ENCODE peak calls at places on chromosomes 1 and 21, in ten cellular contexts. One of them, this sample, is unnamed. For H3K4me1, the result is how much of the 10 kb centered on the place peaks cover.

GRCh38 chr1:205054013-205054412 is 11.0 kb downstream of the CNTN2 start:
- DNase-seq in PC-9: no peak
- DNase-seq in thoracic aorta: no peak
- DNase-seq in tibial nerve: no peak
- DNase-seq in GM12878: no peak
- DNase-seq in RWPE2: no peak
- DNase-seq in right cardiac atrium: no peak
- DNase-seq in HCT116: no peak
- DNase-seq in effector memory CD4-positive, alpha-beta T cell: no peak
- DNase-seq in CD4-positive, alpha-beta memory T cell: no peak
- DNase-seq in this sample: no peak

GRCh38 chr1:50129201-50129600 is 20.5 kb downstream of the ELAVL4 start:
- DNase-seq in GM12878: no peak
- DNase-seq in thoracic aorta: no peak
- DNase-seq in right cardiac atrium: no peak
- DNase-seq in CD4-positive, alpha-beta memory T cell: no peak
- DNase-seq in RWPE2: no peak
- DNase-seq in HCT116: no peak
- DNase-seq in PC-9: no peak
- DNase-seq in effector memory CD4-positive, alpha-beta T cell: no peak
- DNase-seq in tibial nerve: no peak
- DNase-seq in this sample: no peak

GRCh38 chr1:177255411-177255810 is 84.7 kb downstream of the BRINP2 start:
- DNase-seq in CD4-positive, alpha-beta memory T cell: no peak
- DNase-seq in effector memory CD4-positive, alpha-beta T cell: no peak
- DNase-seq in PC-9: no peak
- DNase-seq in GM12878: no peak
- DNase-seq in tibial nerve: no peak
- DNase-seq in right cardiac atrium: no peak
- DNase-seq in thoracic aorta: no peak
- DNase-seq in HCT116: no peak
- DNase-seq in RWPE2: no peak
- DNase-seq in this sample: peak

GRCh38 chr1:227323164-227323955 is 5.1 kb upstream of the CDC42BPA start:
- DNase-seq in thoracic aorta: no peak
- DNase-seq in GM12878: no peak
- DNase-seq in CD4-positive, alpha-beta memory T cell: no peak
- DNase-seq in right cardiac atrium: no peak
- DNase-seq in tibial nerve: no peak
- DNase-seq in effector memory CD4-positive, alpha-beta T cell: no peak
- DNase-seq in HCT116: no peak
- DNase-seq in PC-9: peak
- DNase-seq in RWPE2: no peak
- DNase-seq in this sample: no peak

GRCh38 chr1:227896710-227897655 is 50.7 kb downstream of the WNT9A start:
- DNase-seq in tibial nerve: peak
- DNase-seq in CD4-positive, alpha-beta memory T cell: no peak
- DNase-seq in HCT116: no peak
- DNase-seq in RWPE2: peak
- DNase-seq in effector memory CD4-positive, alpha-beta T cell: no peak
- DNase-seq in thoracic aorta: no peak
- DNase-seq in PC-9: no peak
- DNase-seq in right cardiac atrium: peak
- DNase-seq in GM12878: no peak
- DNase-seq in this sample: no peak

GRCh38 chr1:229047161-229047840 is 223.6 kb upstream of the RAB4A start:
- DNase-seq in thoracic aorta: no peak
- DNase-seq in PC-9: no peak
- DNase-seq in GM12878: no peak
- DNase-seq in right cardiac atrium: no peak
- DNase-seq in RWPE2: no peak
- DNase-seq in CD4-positive, alpha-beta memory T cell: no peak
- DNase-seq in tibial nerve: no peak
- DNase-seq in effector memory CD4-positive, alpha-beta T cell: no peak
- DNase-seq in HCT116: no peak
- DNase-seq in this sample: no peak

GRCh38 chr21:36859744-36860501 is 106.5 kb downstream of the HLCS start:
- DNase-seq in effector memory CD4-positive, alpha-beta T cell: no peak
- DNase-seq in thoracic aorta: no peak
- DNase-seq in HCT116: no peak
- DNase-seq in RWPE2: peak
- DNase-seq in GM12878: no peak
- DNase-seq in CD4-positive, alpha-beta memory T cell: peak
- DNase-seq in right cardiac atrium: peak
- DNase-seq in tibial nerve: peak
- DNase-seq in PC-9: peak
- DNase-seq in this sample: peak

GRCh38 chr1:84272401-84272800 is 29.1 kb upstream of the SAMD13 start:
- DNase-seq in CD4-positive, alpha-beta memory T cell: no peak
- DNase-seq in effector memory CD4-positive, alpha-beta T cell: no peak
- DNase-seq in PC-9: peak
- DNase-seq in right cardiac atrium: no peak
- DNase-seq in tibial nerve: no peak
- DNase-seq in HCT116: no peak
- DNase-seq in GM12878: no peak
- DNase-seq in RWPE2: no peak
- DNase-seq in thoracic aorta: no peak
- DNase-seq in this sample: no peak

GRCh38 chr1:22625262-22625925 is 11.0 kb upstream of the C1QA start:
- DNase-seq in HCT116: no peak
- DNase-seq in thoracic aorta: no peak
- DNase-seq in CD4-positive, alpha-beta memory T cell: no peak
- DNase-seq in effector memory CD4-positive, alpha-beta T cell: no peak
- DNase-seq in PC-9: no peak
- DNase-seq in RWPE2: no peak
- DNase-seq in right cardiac atrium: no peak
- DNase-seq in GM12878: no peak
- DNase-seq in tibial nerve: no peak
- DNase-seq in this sample: peak

GRCh38 chr1:6354659-6355317 is 38.8 kb downstream of the ACOT7 start:
- DNase-seq in CD4-positive, alpha-beta memory T cell: no peak
- DNase-seq in effector memory CD4-positive, alpha-beta T cell: no peak
- DNase-seq in RWPE2: no peak
- DNase-seq in PC-9: no peak
- DNase-seq in tibial nerve: no peak
- DNase-seq in GM12878: no peak
- DNase-seq in HCT116: no peak
- DNase-seq in thoracic aorta: no peak
- DNase-seq in right cardiac atrium: peak
- DNase-seq in this sample: no peak

GRCh38 chr1:6353605-6353947 is 40.0 kb downstream of the ACOT7 start:
- DNase-seq in RWPE2: no peak
- DNase-seq in effector memory CD4-positive, alpha-beta T cell: no peak
- DNase-seq in CD4-positive, alpha-beta memory T cell: no peak
- DNase-seq in right cardiac atrium: no peak
- DNase-seq in GM12878: no peak
- DNase-seq in thoracic aorta: no peak
- DNase-seq in HCT116: no peak
- DNase-seq in tibial nerve: no peak
- DNase-seq in PC-9: no peak
- DNase-seq in this sample: no peak

GRCh38 chr1:6352138-6352563 is 41.4 kb downstream of the ACOT7 start:
- DNase-seq in tibial nerve: no peak
- DNase-seq in thoracic aorta: no peak
- DNase-seq in CD4-positive, alpha-beta memory T cell: no peak
- DNase-seq in GM12878: no peak
- DNase-seq in PC-9: peak
- DNase-seq in RWPE2: peak
- DNase-seq in right cardiac atrium: peak
- DNase-seq in effector memory CD4-positive, alpha-beta T cell: no peak
- DNase-seq in HCT116: no peak
- DNase-seq in this sample: peak

GRCh38 chr1:6355621-6356020 is 37.9 kb downstream of the ACOT7 start:
- DNase-seq in tibial nerve: no peak
- DNase-seq in RWPE2: no peak
- DNase-seq in GM12878: no peak
- DNase-seq in right cardiac atrium: peak
- DNase-seq in CD4-positive, alpha-beta memory T cell: no peak
- DNase-seq in HCT116: no peak
- DNase-seq in thoracic aorta: no peak
- DNase-seq in effector memory CD4-positive, alpha-beta T cell: no peak
- DNase-seq in PC-9: no peak
- DNase-seq in this sample: no peak

DNA sequence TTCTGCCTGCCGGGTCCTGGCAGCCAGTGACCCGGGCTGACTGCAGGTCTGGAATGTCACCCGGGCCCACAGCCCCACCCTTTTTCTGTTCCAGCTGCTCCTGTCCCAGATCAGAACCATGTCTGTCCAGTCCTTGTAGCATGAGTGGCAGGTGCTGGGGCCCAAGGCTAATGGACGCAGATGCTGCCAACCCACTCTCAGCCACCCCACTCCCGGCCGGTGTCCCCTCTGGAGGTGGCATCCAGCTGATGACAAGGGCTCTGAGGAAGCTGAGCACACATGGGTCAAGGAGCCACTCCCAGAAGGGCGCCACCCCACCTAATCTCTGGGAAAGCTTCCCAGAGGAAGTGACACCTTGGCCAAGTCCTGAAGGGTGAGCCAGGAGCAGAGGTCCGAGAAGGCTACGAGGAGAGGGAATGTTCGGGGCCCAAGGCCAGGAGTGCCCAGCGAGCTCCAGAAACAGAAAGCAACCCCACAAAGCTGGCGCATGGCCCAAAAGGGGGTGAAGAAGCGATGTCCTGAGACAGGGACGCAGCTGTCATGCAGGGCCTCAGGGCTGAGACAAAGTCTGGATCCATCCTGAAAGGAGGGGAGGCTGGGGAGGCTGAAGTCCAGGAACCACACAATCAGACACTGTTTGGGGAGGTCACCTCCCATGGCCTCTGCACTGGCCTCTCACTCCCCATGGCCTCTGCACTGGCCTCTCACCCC is 39.5 kb downstream of the ACOT7 start:
- DNase-seq in CD4-positive, alpha-beta memory T cell: no peak
- DNase-seq in RWPE2: peak
- DNase-seq in GM12878: no peak
- DNase-seq in tibial nerve: no peak
- DNase-seq in right cardiac atrium: peak
- DNase-seq in effector memory CD4-positive, alpha-beta T cell: no peak
- DNase-seq in thoracic aorta: no peak
- DNase-seq in HCT116: no peak
- DNase-seq in PC-9: peak
- DNase-seq in this sample: no peak
- H3K4me1 ChIP-seq in CD4-positive, alpha-beta memory T cell: under half
- H3K4me1 ChIP-seq in RWPE2: half or more
- H3K4me1 ChIP-seq in GM12878: under half
- H3K4me1 ChIP-seq in tibial nerve: under half
- H3K4me1 ChIP-seq in right cardiac atrium: under half
- H3K4me1 ChIP-seq in effector memory CD4-positive, alpha-beta T cell: under half
- H3K4me1 ChIP-seq in thoracic aorta: half or more
- H3K4me1 ChIP-seq in HCT116: half or more
- H3K4me1 ChIP-seq in PC-9: under half
- H3K4me1 ChIP-seq in this sample: half or more

GRCh38 chr1:33180226-33181037 is 1.4 kb downstream of the TRIM62 start:
- DNase-seq in thoracic aorta: peak
- DNase-seq in RWPE2: peak
- DNase-seq in tibial nerve: peak
- DNase-seq in right cardiac atrium: peak
- DNase-seq in PC-9: peak
- DNase-seq in GM12878: peak
- DNase-seq in CD4-positive, alpha-beta memory T cell: peak
- DNase-seq in HCT116: peak
- DNase-seq in effector memory CD4-positive, alpha-beta T cell: peak
- DNase-seq in this sample: peak
- H3K4me3 ChIP-seq in thoracic aorta: peak
- H3K4me3 ChIP-seq in RWPE2: peak
- H3K4me3 ChIP-seq in tibial nerve: peak
- H3K4me3 ChIP-seq in right cardiac atrium: peak
- H3K4me3 ChIP-seq in PC-9: peak
- H3K4me3 ChIP-seq in GM12878: peak
- H3K4me3 ChIP-seq in CD4-positive, alpha-beta memory T cell: peak
- H3K4me3 ChIP-seq in HCT116: peak
- H3K4me3 ChIP-seq in effector memory CD4-positive, alpha-beta T cell: peak
- H3K4me3 ChIP-seq in this sample: peak

GRCh38 chr1:151993084-151993733 is 450 bp downstream of the S100A10 start:
- DNase-seq in RWPE2: no peak
- DNase-seq in effector memory CD4-positive, alpha-beta T cell: peak
- DNase-seq in CD4-positive, alpha-beta memory T cell: peak
- DNase-seq in HCT116: no peak
- DNase-seq in right cardiac atrium: peak
- DNase-seq in PC-9: no peak
- DNase-seq in GM12878: no peak
- DNase-seq in tibial nerve: no peak
- DNase-seq in thoracic aorta: no peak
- DNase-seq in this sample: no peak
- H3K4me1 ChIP-seq in RWPE2: under half
- H3K4me1 ChIP-seq in effector memory CD4-positive, alpha-beta T cell: under half
- H3K4me1 ChIP-seq in CD4-positive, alpha-beta memory T cell: half or more
- H3K4me1 ChIP-seq in HCT116: half or more
- H3K4me1 ChIP-seq in right cardiac atrium: under half
- H3K4me1 ChIP-seq in PC-9: half or more
- H3K4me1 ChIP-seq in GM12878: under half
- H3K4me1 ChIP-seq in tibial nerve: half or more
- H3K4me1 ChIP-seq in thoracic aorta: half or more
- H3K4me1 ChIP-seq in this sample: half or more

GRCh38 chr1:236526079-236526478 is 2.3 kb downstream of the LGALS8 start:
- DNase-seq in right cardiac atrium: no peak
- DNase-seq in tibial nerve: no peak
- DNase-seq in effector memory CD4-positive, alpha-beta T cell: no peak
- DNase-seq in thoracic aorta: no peak
- DNase-seq in PC-9: no peak
- DNase-seq in CD4-positive, alpha-beta memory T cell: no peak
- DNase-seq in RWPE2: no peak
- DNase-seq in GM12878: no peak
- DNase-seq in HCT116: no peak
- DNase-seq in this sample: no peak

GRCh38 chr1:236524142-236524891 is 535 bp downstream of the LGALS8 start:
- DNase-seq in RWPE2: no peak
- DNase-seq in effector memory CD4-positive, alpha-beta T cell: peak
- DNase-seq in right cardiac atrium: peak
- DNase-seq in PC-9: peak
- DNase-seq in HCT116: peak
- DNase-seq in GM12878: peak
- DNase-seq in CD4-positive, alpha-beta memory T cell: peak
- DNase-seq in tibial nerve: no peak
- DNase-seq in thoracic aorta: peak
- DNase-seq in this sample: peak

GRCh38 chr1:236523704-236524141 is at the start of gene LGALS8:
- DNase-seq in GM12878: no peak
- DNase-seq in RWPE2: peak
- DNase-seq in right cardiac atrium: peak
- DNase-seq in CD4-positive, alpha-beta memory T cell: peak
- DNase-seq in tibial nerve: peak
- DNase-seq in PC-9: peak
- DNase-seq in thoracic aorta: peak
- DNase-seq in effector memory CD4-positive, alpha-beta T cell: peak
- DNase-seq in HCT116: peak
- DNase-seq in this sample: peak

GRCh38 chr1:236522937-236523703 is 662 bp upstream of the LGALS8 start:
- DNase-seq in tibial nerve: no peak
- DNase-seq in effector memory CD4-positive, alpha-beta T cell: no peak
- DNase-seq in CD4-positive, alpha-beta memory T cell: peak
- DNase-seq in HCT116: no peak
- DNase-seq in PC-9: no peak
- DNase-seq in thoracic aorta: no peak
- DNase-seq in GM12878: no peak
- DNase-seq in right cardiac atrium: peak
- DNase-seq in RWPE2: no peak
- DNase-seq in this sample: peak

DNA sequence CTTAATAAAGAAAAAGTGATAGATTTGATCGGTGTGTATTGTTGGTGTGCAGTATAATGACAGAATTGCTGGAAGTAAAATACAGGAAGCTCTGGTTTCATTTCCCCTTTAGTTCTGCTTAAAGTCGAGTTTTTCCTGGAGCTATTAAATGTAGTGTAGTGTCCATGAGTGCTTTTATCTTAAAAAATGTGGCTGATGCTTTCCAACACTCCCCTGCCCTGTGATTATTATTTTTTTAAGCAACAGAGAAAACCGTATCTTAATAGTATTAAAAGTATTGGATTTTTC is 1.1 kb downstream of the LGALS8 start:
- DNase-seq in RWPE2: no peak
- DNase-seq in CD4-positive, alpha-beta memory T cell: no peak
- DNase-seq in GM12878: no peak
- DNase-seq in right cardiac atrium: no peak
- DNase-seq in PC-9: no peak
- DNase-seq in effector memory CD4-positive, alpha-beta T cell: no peak
- DNase-seq in tibial nerve: no peak
- DNase-seq in HCT116: no peak
- DNase-seq in thoracic aorta: no peak
- DNase-seq in this sample: no peak
- H3K4me3 ChIP-seq in RWPE2: peak
- H3K4me3 ChIP-seq in CD4-positive, alpha-beta memory T cell: peak
- H3K4me3 ChIP-seq in GM12878: peak
- H3K4me3 ChIP-seq in right cardiac atrium: peak
- H3K4me3 ChIP-seq in PC-9: peak
- H3K4me3 ChIP-seq in effector memory CD4-positive, alpha-beta T cell: peak
- H3K4me3 ChIP-seq in tibial nerve: peak
- H3K4me3 ChIP-seq in HCT116: peak
- H3K4me3 ChIP-seq in thoracic aorta: peak
- H3K4me3 ChIP-seq in this sample: peak

This sample was measured in mammary epithelial cell.